ENCODE peak calls at places on chromosome 22, in six cellular contexts. R, A, M, P, U and S are unnamed samples.
A peak's percentile ranks its signal among the peaks of the same experiment; 100 is the strongest.

GRCh38 chr22:49208003-49208402 is 619.7 kb downstream of the BRD1 start:
- DNase-seq in U (no peak), R (no peak), A (no peak), M (no peak), P (peak; percentile 19), S (peak; percentile 7)

GRCh38 chr22:46963672-46964545 is 201.5 kb downstream of the TBC1D22A start:
- DNase-seq in P (peak; percentile 36), A (no peak), U (no peak), M (no peak), R (no peak), S (peak; percentile 26)

GRCh38 chr22:49551446-49551845 is 276.2 kb downstream of the BRD1 start:
- DNase-seq in U (no peak), P (no peak), A (no peak), M (no peak), R (no peak), S (no peak)

GRCh38 chr22:41308544-41308947 is 7.2 kb downstream of the ZC3H7B start:
- DNase-seq in A (no peak), P (peak; percentile 95), M (no peak), R (no peak), U (no peak), S (no peak)

GRCh38 chr22:50275181-50276055 is 5.2 kb upstream of the MAPK11 start:
- DNase-seq in M (no peak), U (no peak), A (no peak), P (no peak), R (no peak), S (no peak)

GRCh38 chr22:26785942-26786341 is 128.6 kb downstream of the MIAT start:
- DNase-seq in U (no peak), A (no peak), P (no peak), M (no peak), R (peak; percentile 8), S (no peak)

GRCh38 chr22:22955866-22956535 is 68.4 kb downstream of the IGLL5 start:
- DNase-seq in P (no peak), M (peak; percentile 75), R (no peak), U (peak; percentile 34), A (peak; percentile 63), S (peak; percentile 78)

GRCh38 chr22:37345863-37346514 is 63.7 kb downstream of the CYTH4 start:
- DNase-seq in U (no peak), M (peak; percentile 13), P (no peak), R (no peak), A (no peak), S (no peak)

GRCh38 chr22:24521791-24522245 is 26.7 kb downstream of the UPB1 start:
- DNase-seq in P (peak; percentile 55), A (peak; percentile 57), R (peak; percentile 36), U (no peak), M (peak; percentile 96), S (peak; percentile 76)

GRCh38 chr22:43743131-43743530 is 69.0 kb downstream of the EFCAB6 start:
- DNase-seq in A (no peak), U (no peak), M (no peak), P (no peak), R (no peak), S (no peak)